ENCODE peak calls at places on chromosome 1, in four cellular contexts. E is right lobe of liver, Y is pancreas, Q is GM23248. I is an unnamed sample.

GRCh38 chr1:177077734-177078489 is 86.6 kb downstream of the ASTN1 start:
- DNase-seq in Y (no peak), E (no peak), Q (peak; percentile 15), I (no peak)

GRCh38 chr1:234369784-234370183 is 3.5 kb upstream of the COA6 start:
- DNase-seq in Q (peak; percentile 19), E (no peak), Y (no peak), I (no peak)

GRCh38 chr1:35577071-35577998 is 4.2 kb downstream of the TFAP2E start:
- DNase-seq in E (no peak), Q (peak; percentile 44), Y (no peak), I (peak; percentile 83)

GRCh38 chr1:32014937-32015363 is 1.3 kb downstream of the KHDRBS1 start:
- DNase-seq in Y (no peak), E (no peak), Q (peak; percentile 45), I (no peak)

GRCh38 chr1:85319488-85319887 is 43.1 kb upstream of the BCL10 start:
- DNase-seq in Y (no peak), Q (peak; percentile 60), E (no peak), I (no peak)

GRCh38 chr1:226882187-226882586 is 11.8 kb downstream of the PSEN2 start:
- DNase-seq in Y (no peak), Q (no peak), E (no peak), I (no peak)

GRCh38 chr1:231778009-231778719 is 151.6 kb downstream of the DISC1 start:
- DNase-seq in E (no peak), Q (peak; percentile 25), Y (no peak), I (no peak)

GRCh38 chr1:54463259-54464030 is 57.3 kb upstream of the SSBP3 start:
- DNase-seq in Y (peak; percentile 25), E (no peak), Q (no peak), I (peak; percentile 19)

GRCh38 chr1:156625436-156626078 is 6.3 kb downstream of the HAPLN2 start:
- DNase-seq in E (no peak), Q (peak; percentile 56), Y (peak; percentile 88), I (peak; percentile 80)

GRCh38 chr1:212565571-212566305 is 42.8 kb upstream of the ATF3 start:
- DNase-seq in Q (no peak), E (no peak), Y (no peak), I (no peak)

GRCh38 chr1:158177705-158178450 is 2.8 kb upstream of the CD1D start:
- DNase-seq in E (peak; percentile 98), Y (peak; percentile 92), Q (peak; percentile 61), I (peak; percentile 97)

GRCh38 chr1:143691400-143691891 is 280.3 kb downstream of the FAM72C start:
- DNase-seq in E (no peak), Y (no peak), Q (peak; percentile 15), I (no peak)

GRCh38 chr1:181626252-181626938 is 143.1 kb downstream of the CACNA1E start:
- DNase-seq in E (no peak), Y (no peak), Q (no peak), I (no peak)

GRCh38 chr1:204465469-204466415 is 28.9 kb downstream of the PIK3C2B start:
- DNase-seq in Y (no peak), E (no peak), Q (no peak), I (no peak)

DNA sequence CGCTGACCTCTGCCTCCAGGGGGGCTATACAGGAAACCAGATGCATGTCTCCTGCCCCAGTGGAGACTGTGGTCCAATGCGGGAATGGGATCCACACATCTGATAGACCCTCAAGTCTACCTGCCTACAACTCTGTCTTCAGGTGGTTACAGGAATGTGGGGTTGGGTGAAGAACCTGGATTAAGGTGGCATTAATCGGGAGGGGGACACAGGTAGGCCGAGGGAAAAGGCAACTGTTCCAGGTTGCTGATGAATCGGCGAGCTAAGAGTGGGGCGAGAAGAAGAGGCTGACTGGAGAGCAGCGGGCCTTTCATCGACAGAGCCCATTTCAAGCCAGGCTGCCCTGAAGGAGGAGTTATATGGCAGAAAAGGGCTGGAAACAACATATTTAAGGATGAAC is 806 bp downstream of the CD2 start:
- DNase-seq in E (no peak), Q (no peak), Y (no peak), I (no peak)
- H3K4me3 ChIP-seq in E (no peak overlapping the region), Q (no peak overlapping the region), Y (no peak overlapping the region), I (peak overlapping the region; percentile 41)

GRCh38 chr1:10910490-10911273 is 101.8 kb upstream of the TARDBP start:
- DNase-seq in Y (no peak), Q (no peak), E (no peak), I (no peak)

GRCh38 chr1:10912441-10912840 is 100.0 kb upstream of the TARDBP start:
- DNase-seq in E (peak; percentile 28), Y (no peak), Q (no peak), I (no peak)

GRCh38 chr1:10914056-10914455 is 98.4 kb upstream of the TARDBP start:
- DNase-seq in Q (no peak), E (peak; percentile 29), Y (no peak), I (no peak)

GRCh38 chr1:10909697-10910489 is 102.6 kb upstream of the TARDBP start:
- DNase-seq in Q (peak; percentile 49), E (no peak), Y (peak; percentile 87), I (peak; percentile 48)

DNA sequence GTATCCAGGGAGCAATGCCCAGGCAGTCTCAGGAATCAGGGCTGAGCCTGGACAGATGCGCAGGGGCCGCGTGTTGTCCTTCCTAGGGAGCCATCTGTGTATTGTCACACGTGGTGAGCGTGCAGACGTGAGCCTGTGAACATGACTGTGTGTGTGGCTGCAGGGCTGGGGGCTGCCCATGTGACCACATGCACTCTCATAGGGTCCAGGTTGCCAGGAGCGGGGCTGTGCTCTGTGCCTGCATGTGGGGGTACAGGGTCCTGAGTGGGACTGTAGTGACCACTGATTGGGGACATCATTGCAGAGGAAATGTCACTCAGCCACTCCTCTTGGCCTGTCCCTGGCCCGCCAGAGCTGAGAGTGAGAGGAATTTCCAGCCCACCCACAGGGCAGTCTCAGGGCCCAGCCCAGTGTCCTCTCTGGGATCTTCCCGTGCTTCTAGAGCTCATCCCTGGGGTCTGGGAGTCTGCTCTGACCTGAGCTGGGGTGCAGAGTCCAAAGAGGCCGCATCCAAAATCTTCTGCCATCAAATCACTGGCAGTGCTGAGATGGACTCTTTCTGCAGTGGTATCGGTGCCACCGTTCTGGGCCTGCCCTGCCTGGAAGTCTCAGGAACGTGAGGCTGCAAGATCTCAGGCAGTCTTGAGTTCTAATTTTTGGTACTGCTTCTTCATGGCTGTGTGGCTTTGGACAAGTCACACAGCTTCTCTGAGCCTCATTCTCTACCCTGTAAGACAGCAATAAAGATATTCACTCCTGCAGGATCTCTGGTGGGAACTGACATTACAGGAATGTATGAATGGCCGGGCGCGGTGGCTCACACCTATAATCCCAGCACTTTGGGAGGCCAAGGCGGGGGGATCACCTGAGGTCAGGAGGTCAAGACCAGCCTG is 100.9 kb upstream of the TARDBP start:
- DNase-seq in Y (no peak), E (no peak), Q (no peak), I (no peak)
- H3K27me3 ChIP-seq in Y (no peaks in the 10 kb centered on the region), E (no peaks in the 10 kb centered on the region), Q (peaks cover 4% of the 10 kb centered on the region), I (no peaks in the 10 kb centered on the region)

DNA sequence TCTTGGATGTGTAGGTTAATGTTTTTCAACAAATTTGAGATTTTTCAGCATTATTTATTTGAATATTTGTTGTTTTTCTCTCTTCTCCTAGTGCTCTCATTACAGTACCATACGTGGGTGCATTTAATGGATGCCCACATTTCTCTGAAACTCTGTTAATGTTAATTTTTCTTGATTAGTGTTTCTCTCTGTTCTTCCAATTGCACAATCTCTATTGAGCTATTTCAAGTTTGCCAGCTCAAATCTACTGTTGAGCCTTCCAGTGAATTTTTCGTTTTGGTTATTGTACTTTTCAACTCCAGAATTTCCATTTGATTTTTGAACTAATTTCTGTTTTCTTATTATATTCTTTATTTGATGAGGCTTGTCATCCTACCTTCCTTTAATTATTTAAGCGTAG is 31.7 kb downstream of the CFAP57 start:
- DNase-seq in E (no peak), Y (no peak), Q (no peak), I (no peak)
- H3K4me1 ChIP-seq in E (no peaks in the 10 kb centered on the region), Y (no peaks in the 10 kb centered on the region), Q (peaks cover 27% of the 10 kb centered on the region), I (no peaks in the 10 kb centered on the region)

GRCh38 chr1:19646366-19646765 is 2.3 kb downstream of the NBL1 start:
- DNase-seq in Q (peak; percentile 56), E (no peak), Y (no peak), I (peak; percentile 88)
- H3K4me3 ChIP-seq in Q (peak overlapping the region; percentile 96), E (no peak overlapping the region), Y (no peak overlapping the region), I (peak overlapping the region; percentile 90)

GRCh38 chr1:20322081-20322824 is 31.6 kb downstream of the VWA5B1 start:
- DNase-seq in Y (no peak), Q (peak; percentile 20), E (no peak), I (no peak)
- H3K27me3 ChIP-seq in Y (no peaks in the 10 kb centered on the region), Q (peaks cover 14% of the 10 kb centered on the region), E (no peaks in the 10 kb centered on the region), I (no peaks in the 10 kb centered on the region)

GRCh38 chr1:113784104-113784779 is 25.0 kb upstream of the PHTF1 start:
- DNase-seq in Q (no peak), E (no peak), Y (no peak), I (no peak)
- H3K4me1 ChIP-seq in Q (peaks cover 38% of the 10 kb centered on the region), E (no peaks in the 10 kb centered on the region), Y (peaks cover 40% of the 10 kb centered on the region), I (no peaks in the 10 kb centered on the region)

GRCh38 chr1:170503691-170504090 is 28.3 kb upstream of the GORAB start:
- DNase-seq in E (no peak), Y (no peak), Q (no peak), I (no peak)
- H3K4me3 ChIP-seq in E (no peak overlapping the region), Y (no peak overlapping the region), Q (no peak overlapping the region), I (no peak overlapping the region)

GRCh38 chr1:107966550-107966949 is 1.6 kb upstream of the VAV3 start:
- DNase-seq in Q (no peak), Y (no peak), E (no peak), I (no peak)

GRCh38 chr1:107965112-107965991 is at the start of gene VAV3:
- DNase-seq in Q (peak; percentile 79), Y (peak; percentile 79), E (peak; percentile 82), I (peak; percentile 84)

GRCh38 chr1:107963009-107963408 is 2.0 kb downstream of the VAV3 start:
- DNase-seq in Q (no peak), Y (no peak), E (no peak), I (no peak)

GRCh38 chr1:107963601-107964396 is 1.2 kb downstream of the VAV3 start:
- DNase-seq in Y (no peak), Q (peak; percentile 57), E (peak; percentile 56), I (peak; percentile 72)

GRCh38 chr1:107964397-107965111 is 426 bp downstream of the VAV3 start:
- DNase-seq in Q (peak; percentile 34), E (peak; percentile 61), Y (no peak), I (peak; percentile 69)
- H3K27me3 ChIP-seq in Q (peaks cover 29% of the 10 kb centered on the region), E (no peaks in the 10 kb centered on the region), Y (peaks cover 3% of the 10 kb centered on the region), I (no peaks in the 10 kb centered on the region)

GRCh38 chr1:2212167-2212541 is 16.0 kb upstream of the SKI start:
- DNase-seq in Q (no peak), Y (no peak), E (no peak), I (no peak)
- H3K4me1 ChIP-seq in Q (peaks cover 44% of the 10 kb centered on the region), Y (peaks cover 28% of the 10 kb centered on the region), E (peaks cover 3% of the 10 kb centered on the region), I (peaks cover 15% of the 10 kb centered on the region)

I was measured in Peyer's patch.